ENCODE peak calls at places on chromosomes 5 and 9, in eight cellular contexts. V is activated gamma-delta T cell treated with anti-CD3 and anti-CD28 coated beads, Interleukin-2, amount 50 U/mL, for 16 hours; L is GM06990; I is fibroblast of the conjunctiva; J is naive thymus-derived CD4-positive, alpha-beta T cell; C is foreskin fibroblast; Z is NCI-H187 treated with DMSO at 0.1 percent for 48 hours; U is kidney tubule cell. G is an unnamed sample.

GRCh38 chr5:101440173-101440572 is 537.1 kb upstream of the ST8SIA4 start:
- DNase-seq in Z (no peak), I (no peak), L (no peak), V (no peak), J (no peak), U (no peak), C (no peak), G (no peak)

GRCh38 chr9:125422853-125423252 is 161.2 kb downstream of the GAPVD1 start:
- DNase-seq in C (no peak), U (no peak), J (no peak), Z (no peak), I (no peak), L (no peak), V (no peak), G (no peak)

GRCh38 chr5:83741571-83741970 is 20.9 kb upstream of the HAPLN1 start:
- DNase-seq in L (no peak), I (no peak), V (no peak), Z (no peak), C (no peak), U (no peak), J (no peak), G (no peak)

GRCh38 chr5:1855573-1855972 is 27.2 kb downstream of the IRX4 start:
- DNase-seq in V (no peak), L (no peak), C (no peak), I (no peak), J (no peak), Z (no peak), U (no peak), G (no peak)

GRCh38 chr5:158935215-158935614 is 164.5 kb downstream of the EBF1 start:
- DNase-seq in V (no peak), Z (no peak), I (no peak), U (no peak), C (no peak), J (no peak), L (no peak), G (no peak)

GRCh38 chr9:70049672-70050271 is 6.1 kb downstream of the MAMDC2 start:
- DNase-seq in C (peak), U (no peak), J (no peak), L (no peak), V (no peak), I (peak), Z (no peak), G (no peak)

GRCh38 chr5:83101514-83101913 is 24.2 kb downstream of the XRCC4 start:
- DNase-seq in Z (no peak), J (no peak), C (no peak), U (no peak), I (no peak), V (no peak), L (no peak), G (no peak)

GRCh38 chr5:35047785-35048404 is at the start of gene AGXT2:
- DNase-seq in I (no peak), J (no peak), U (peak), Z (no peak), C (peak), V (no peak), L (no peak), G (no peak)

GRCh38 chr5:154320690-154321089 is 125.1 kb upstream of the SAP30L start:
- DNase-seq in U (no peak), I (no peak), L (no peak), J (no peak), V (no peak), C (peak), Z (no peak), G (no peak)

GRCh38 chr5:94613583-94613982 is 4.8 kb downstream of the KIAA0825 start:
- DNase-seq in V (no peak), I (no peak), U (peak), C (peak), J (no peak), Z (no peak), L (no peak), G (no peak)

GRCh38 chr9:34382879-34383278 is 6.2 kb upstream of the MYORG start:
- DNase-seq in Z (no peak), J (no peak), C (no peak), V (no peak), U (no peak), I (no peak), L (no peak), G (no peak)

GRCh38 chr9:106755727-106756126 is 107.2 kb upstream of the ZNF462 start:
- DNase-seq in U (peak), V (no peak), I (no peak), J (no peak), C (no peak), Z (no peak), L (no peak), G (no peak)

GRCh38 chr9:33161589-33162132 is 5.5 kb downstream of the B4GALT1 start:
- DNase-seq in C (no peak), L (no peak), V (no peak), J (no peak), Z (no peak), U (peak), I (no peak), G (no peak)

GRCh38 chr9:127905788-127906191 is 6.4 kb upstream of the ST6GALNAC6 start:
- DNase-seq in C (no peak), L (peak), U (no peak), J (no peak), I (no peak), V (peak), Z (no peak), G (peak)

GRCh38 chr9:23524607-23525155 is 301.4 kb downstream of the ELAVL2 start:
- DNase-seq in L (no peak), I (no peak), J (no peak), V (no peak), C (no peak), U (no peak), Z (no peak), G (no peak)

GRCh38 chr5:163498886-163499285 is 6.5 kb upstream of the MAT2B start:
- DNase-seq in V (no peak), C (peak), Z (no peak), I (no peak), J (no peak), L (no peak), U (peak), G (no peak)

GRCh38 chr5:103234239-103234975 is 24.2 kb upstream of the MACIR start:
- DNase-seq in J (no peak), V (no peak), U (peak), I (no peak), Z (no peak), L (no peak), C (peak), G (no peak)

GRCh38 chr5:122816726-122817125 is 28.7 kb upstream of the SNX24 start:
- DNase-seq in C (no peak), U (no peak), J (no peak), Z (no peak), I (no peak), L (no peak), V (no peak), G (no peak)

GRCh38 chr5:83000448-83000847 is 76.7 kb downstream of the TMEM167A start:
- DNase-seq in V (no peak), Z (no peak), I (no peak), L (no peak), J (no peak), U (peak), C (no peak), G (no peak)

GRCh38 chr5:148730272-148730954 is 76.1 kb upstream of the HTR4 start:
- DNase-seq in Z (no peak), V (no peak), C (peak), U (peak), L (no peak), I (peak), J (no peak), G (no peak)

GRCh38 chr9:128190013-128190412 is 1.4 kb downstream of the CIZ1 start:
- DNase-seq in I (no peak), J (no peak), U (no peak), C (no peak), Z (no peak), L (no peak), V (no peak), G (no peak)

GRCh38 chr9:108722396-108722795 is 133.4 kb downstream of the ACTL7B start:
- DNase-seq in V (no peak), Z (no peak), I (peak), J (no peak), L (no peak), C (no peak), U (no peak), G (no peak)

GRCh38 chr5:38473008-38473407 is 83.4 kb downstream of the LIFR start:
- DNase-seq in J (no peak), L (no peak), I (no peak), V (no peak), U (no peak), Z (no peak), C (no peak), G (no peak)

GRCh38 chr5:158463971-158464370 is 605.0 kb upstream of the CLINT1 start:
- DNase-seq in C (peak), Z (no peak), L (no peak), V (no peak), I (peak), J (no peak), U (no peak), G (no peak)

GRCh38 chr9:133691659-133692363 is 46.3 kb downstream of the SARDH start:
- DNase-seq in U (peak), Z (no peak), J (no peak), V (no peak), C (no peak), L (no peak), I (no peak), G (no peak)

GRCh38 chr5:77859306-77859705 is 83.2 kb upstream of the TBCA start:
- DNase-seq in L (no peak), J (no peak), I (no peak), C (peak), V (no peak), Z (no peak), U (peak), G (no peak)

GRCh38 chr5:1172670-1173404 is 28.6 kb upstream of the SLC6A19 start:
- DNase-seq in I (no peak), Z (no peak), C (no peak), J (no peak), V (no peak), U (no peak), L (no peak), G (no peak)

GRCh38 chr5:157933005-157933404 is 74.1 kb upstream of the CLINT1 start:
- DNase-seq in V (no peak), C (no peak), L (no peak), U (no peak), J (no peak), Z (no peak), I (no peak), G (no peak)

GRCh38 chr5:61965074-61965473 is 340.9 kb upstream of the KIF2A start:
- DNase-seq in Z (no peak), I (no peak), L (no peak), C (peak), U (peak), V (no peak), J (no peak), G (no peak)

GRCh38 chr5:74316064-74316586 is 324.4 kb downstream of the ENC1 start:
- DNase-seq in L (peak), I (peak), C (peak), J (no peak), Z (no peak), V (no peak), U (peak), G (no peak)

GRCh38 chr5:10192309-10192708 is 57.4 kb downstream of the ATPSCKMT start:
- DNase-seq in U (peak), C (peak), Z (no peak), I (no peak), J (no peak), L (no peak), V (no peak), G (no peak)

GRCh38 chr5:100855295-100855694 is 47.8 kb downstream of the ST8SIA4 start:
- DNase-seq in C (no peak), L (no peak), V (no peak), I (no peak), U (no peak), Z (no peak), J (no peak), G (no peak)

GRCh38 chr9:36074870-36075532 is 38.3 kb downstream of the RECK start:
- DNase-seq in V (no peak), U (peak), L (no peak), Z (no peak), I (peak), J (no peak), C (peak), G (no peak)

GRCh38 chr5:131959906-131960305 is 14.4 kb upstream of the MEIKIN start:
- DNase-seq in L (no peak), Z (no peak), C (no peak), I (no peak), J (no peak), V (no peak), U (peak), G (no peak)

GRCh38 chr5:77239126-77239741 is 28.8 kb downstream of the PDE8B start:
- DNase-seq in J (no peak), U (peak), I (no peak), C (peak), Z (no peak), L (no peak), V (no peak), G (no peak)

GRCh38 chr5:176955895-176956294 is 50.7 kb downstream of the UIMC1 start:
- DNase-seq in C (no peak), Z (no peak), L (no peak), J (no peak), V (no peak), U (peak), I (no peak), G (no peak)

G was measured in activated T-helper 9 cell treated with anti-CD3 and anti-CD28 coated beads, Interleukin-2, amount 50 U/mL, for 16 hours.